ENCODE peak calls at places on chromosomes 13 and 19, in five cellular contexts. E is H1, C is IMR-90, T is mesendoderm, R is neuronal stem cell. Q is an unnamed sample.

GRCh38 chr13:92806215-92806614 is 420.4 kb upstream of the GPC6 start:
- DNase-seq in R (no peak), C (no peak), E (no peak), T (no peak), Q (peak; percentile 62)

GRCh38 chr13:33349314-33349995 is 63.9 kb upstream of the STARD13 start:
- DNase-seq in E (no peak), T (peak; percentile 43), R (peak; percentile 3), C (no peak), Q (peak; percentile 77)

GRCh38 chr13:75550159-75550567 is 572 bp downstream of the UCHL3 start:
- DNase-seq in T (peak; percentile 40), R (no peak), C (peak; percentile 87), E (no peak), Q (peak; percentile 76)

GRCh38 chr19:54662730-54663129 is at the start of gene LILRB4:
- DNase-seq in E (no peak), C (no peak), T (no peak), R (no peak), Q (no peak)

GRCh38 chr13:112477070-112477619 is 101.0 kb downstream of the SPACA7 start:
- DNase-seq in R (no peak), E (no peak), C (no peak), T (no peak), Q (no peak)

GRCh38 chr13:106587787-106588186 is 19.9 kb upstream of the ARGLU1 start:
- DNase-seq in T (no peak), R (no peak), C (no peak), E (no peak), Q (no peak)

GRCh38 chr13:44051923-44052322 is 172.2 kb downstream of the LACC1 start:
- DNase-seq in T (peak; percentile 56), R (no peak), E (no peak), C (peak; percentile 76), Q (peak; percentile 92)

GRCh38 chr13:40101708-40102359 is 446.4 kb downstream of the COG6 start:
- DNase-seq in T (no peak), E (no peak), C (no peak), R (no peak), Q (no peak)

GRCh38 chr13:45718992-45719391 is 16.9 kb downstream of the CBY2 start:
- DNase-seq in C (no peak), R (no peak), E (no peak), T (peak; percentile 67), Q (peak; percentile 24)

GRCh38 chr13:111897846-111898215 is 169.1 kb upstream of the SOX1 start:
- DNase-seq in E (no peak), C (no peak), T (no peak), R (no peak), Q (no peak)

GRCh38 chr13:85313761-85314503 is 485.3 kb downstream of the SLITRK6 start:
- DNase-seq in R (no peak), E (no peak), C (peak; percentile 46), T (peak; percentile 76), Q (peak; percentile 75)

GRCh38 chr19:17963936-17964691 is 2.8 kb upstream of the KCNN1 start:
- DNase-seq in T (no peak), E (no peak), R (no peak), C (no peak), Q (no peak)

GRCh38 chr19:10871711-10872550 is 578 bp downstream of the CARM1 start:
- DNase-seq in R (no peak), T (no peak), C (no peak), E (no peak), Q (peak; percentile 41)

GRCh38 chr19:5017235-5017634 is 48.3 kb downstream of the KDM4B start:
- DNase-seq in E (no peak), R (no peak), C (no peak), T (no peak), Q (no peak)

GRCh38 chr13:102011539-102011938 is 390.3 kb downstream of the FGF14 start:
- DNase-seq in T (no peak), C (no peak), E (no peak), R (no peak), Q (no peak)

GRCh38 chr19:2171349-2172145 is 7.8 kb downstream of the DOT1L start:
- DNase-seq in C (peak; percentile 36), T (peak; percentile 81), E (no peak), R (no peak), Q (peak; percentile 45)

GRCh38 chr13:101306773-101307172 is 109.5 kb downstream of the NALCN start:
- DNase-seq in R (no peak), E (no peak), C (no peak), T (no peak), Q (no peak)

GRCh38 chr19:38173324-38174041 is 50.5 kb downstream of the DPF1 start:
- DNase-seq in E (no peak), R (no peak), T (no peak), C (peak; percentile 36), Q (no peak)

GRCh38 chr13:80666782-80667537 is 326.0 kb upstream of the SPRY2 start:
- DNase-seq in T (no peak), E (no peak), C (no peak), R (no peak), Q (no peak)

GRCh38 chr19:15780595-15781418 is 6.7 kb upstream of the OR10H5 start:
- DNase-seq in E (no peak), R (no peak), C (no peak), T (no peak), Q (no peak)

GRCh38 chr13:48908381-48909087 is 67.2 kb upstream of the FNDC3A start:
- DNase-seq in R (no peak), E (no peak), C (peak; percentile 37), T (peak; percentile 9), Q (no peak)

GRCh38 chr19:3178377-3178972 is at the start of gene S1PR4:
- DNase-seq in R (no peak), T (no peak), C (no peak), E (no peak), Q (no peak)

GRCh38 chr19:23346696-23347095 is 48.6 kb downstream of the ZNF91 start:
- DNase-seq in C (no peak), R (no peak), E (no peak), T (no peak), Q (no peak)

GRCh38 chr13:97328222-97328790 is 105.7 kb upstream of the RAP2A start:
- DNase-seq in T (peak; percentile 98), E (peak; percentile 71), R (peak; percentile 76), C (peak; percentile 86), Q (peak; percentile 82)
- H2BK5ac ChIP-seq in T (no peak overlapping the region), E (peak overlapping the region; percentile 94), R (peak overlapping the region; percentile 55), C (peak overlapping the region; percentile 96), Q (no peak overlapping the region)

GRCh38 chr13:30456290-30456689 is 9.4 kb downstream of the HMGB1 start:
- DNase-seq in R (no peak), C (no peak), T (no peak), E (no peak), Q (no peak)
- H3K36me3 ChIP-seq in R (peaks cover 3% of the 10 kb centered on the region), C (no peaks in the 10 kb centered on the region), T (no peaks in the 10 kb centered on the region), E (peaks cover 3% of the 10 kb centered on the region), Q (peaks cover 4% of the 10 kb centered on the region)

DNA sequence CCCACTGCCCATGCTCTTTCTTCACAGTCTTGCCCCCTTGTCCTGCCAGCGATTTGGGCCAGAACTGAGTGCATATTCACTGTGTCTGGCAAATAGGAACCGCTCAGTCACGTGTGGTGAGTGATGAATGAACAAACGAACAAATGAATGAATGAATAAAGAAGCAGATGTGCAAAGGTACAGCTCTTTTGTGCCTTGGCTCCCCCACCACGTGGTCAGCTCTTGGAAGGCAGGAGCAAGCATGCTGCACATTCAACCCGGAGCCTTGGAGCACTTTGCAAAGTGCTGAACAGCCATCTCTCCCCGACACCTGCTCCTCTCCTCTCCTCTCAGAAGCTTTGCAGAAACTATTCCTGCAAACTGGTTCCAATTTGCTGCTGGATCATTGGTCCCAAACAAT is 52.4 kb downstream of the LATS2 start:
- DNase-seq in C (no peak), T (no peak), E (no peak), R (no peak), Q (no peak)
- H3K23ac ChIP-seq in C (no peak overlapping the region), T (no peak overlapping the region), E (no peak overlapping the region), R (no peak overlapping the region), Q (no peak overlapping the region)

GRCh38 chr19:50975766-50976165 is 6.4 kb upstream of the KLK6 start:
- DNase-seq in R (no peak), C (no peak), E (no peak), T (peak; percentile 81), Q (no peak)
- H2BK5ac ChIP-seq in R (no peak overlapping the region), C (no peak overlapping the region), E (no peak overlapping the region), T (no peak overlapping the region), Q (no peak overlapping the region)

GRCh38 chr13:35332134-35332533 is 144.4 kb downstream of the MAB21L1 start:
- DNase-seq in R (no peak), C (no peak), E (no peak), T (no peak), Q (no peak)
- H3K36me3 ChIP-seq in R (no peaks in the 10 kb centered on the region), C (no peaks in the 10 kb centered on the region), E (no peaks in the 10 kb centered on the region), T (no peaks in the 10 kb centered on the region), Q (peaks cover 3% of the 10 kb centered on the region)

GRCh38 chr13:59342396-59342795 is 821.3 kb downstream of the DIAPH3 start:
- DNase-seq in T (no peak), R (no peak), E (no peak), C (no peak), Q (no peak)

GRCh38 chr13:59343132-59343531 is 820.6 kb downstream of the DIAPH3 start:
- DNase-seq in R (no peak), C (no peak), E (no peak), T (no peak), Q (no peak)

GRCh38 chr13:59343993-59344780 is 819.5 kb downstream of the DIAPH3 start:
- DNase-seq in T (no peak), E (no peak), R (no peak), C (no peak), Q (peak; percentile 12)

GRCh38 chr13:59345316-59345715 is 818.4 kb downstream of the DIAPH3 start:
- DNase-seq in E (no peak), C (no peak), T (no peak), R (no peak), Q (peak; percentile 17)

DNA sequence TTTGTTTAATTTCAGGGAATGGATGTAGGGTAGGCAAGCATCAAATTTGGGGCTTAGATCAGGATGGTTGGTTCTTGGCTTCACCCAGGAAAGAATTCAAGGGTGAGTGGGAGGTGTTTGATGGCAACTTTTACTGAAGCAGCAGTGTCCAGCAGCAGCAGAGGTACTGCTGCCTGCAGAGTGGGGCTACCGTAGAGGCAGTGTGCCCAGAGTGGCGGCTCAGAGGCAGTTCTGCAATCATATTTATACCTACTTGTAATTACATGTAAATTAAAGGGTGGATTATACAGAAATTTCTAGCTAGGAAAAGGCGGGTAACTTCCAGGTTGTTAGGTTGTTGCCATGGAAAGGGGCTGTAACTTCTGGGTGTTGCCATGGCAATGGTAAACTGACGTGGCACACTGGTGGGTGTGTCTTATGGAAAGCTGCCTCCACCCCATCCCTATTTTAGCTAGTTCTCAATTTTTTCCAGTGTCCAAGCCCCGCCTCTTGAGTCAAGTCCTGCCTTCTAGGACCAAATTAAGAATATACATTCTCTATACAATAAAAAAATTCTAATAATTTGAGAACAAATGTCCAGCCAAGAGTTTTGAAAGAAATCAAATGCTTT is 816.8 kb downstream of the DIAPH3 start:
- DNase-seq in R (no peak), C (no peak), E (no peak), T (peak; percentile 50), Q (no peak)
- H3K23ac ChIP-seq in R (no peak overlapping the region), C (no peak overlapping the region), E (no peak overlapping the region), T (no peak overlapping the region), Q (no peak overlapping the region)